ENCODE peak calls at places on chromosomes 2 and 18, in nine cellular contexts. K is endodermal cell, Y is adrenal gland, C is H7, V is SK-N-SH, X is lower lobe of right lung, Q is kidney epithelial cell, U is trophoblast cell, S is neuronal stem cell. B is an unnamed sample.

GRCh38 chr2:171412571-171412970 is 21.2 kb downstream of the METTL8 start:
- DNase-seq in X (no peak), U (no peak), V (no peak), K (no peak), C (no peak), Q (no peak), Y (no peak), S (no peak), B (no peak)

GRCh38 chr2:203565076-203565475 is 30.0 kb upstream of the RAPH1 start:
- DNase-seq in V (peak; percentile 28), Y (no peak), Q (no peak), S (no peak), K (no peak), C (no peak), U (no peak), X (no peak), B (no peak)

GRCh38 chr2:74867841-74868658 is 34.1 kb downstream of the HK2 start:
- DNase-seq in K (no peak), X (no peak), Y (peak; percentile 26), Q (peak; percentile 63), V (no peak), S (no peak), U (no peak), C (no peak), B (no peak)

GRCh38 chr2:47357475-47357874 is 45.5 kb upstream of the MSH2 start:
- DNase-seq in Y (peak; percentile 29), X (no peak), C (no peak), V (no peak), U (no peak), K (peak; percentile 78), S (no peak), Q (no peak), B (peak; percentile 81)

GRCh38 chr18:26206488-26206887 is 19.8 kb upstream of the TAF4B start:
- DNase-seq in C (no peak), U (no peak), Y (no peak), S (no peak), V (no peak), X (no peak), Q (no peak), K (no peak), B (no peak)

GRCh38 chr2:75200140-75200985 is 1.0 kb upstream of the TACR1 start:
- DNase-seq in S (peak; percentile 27), V (peak; percentile 74), U (peak; percentile 56), Y (peak; percentile 67), C (peak; percentile 65), Q (no peak), K (peak; percentile 86), X (peak; percentile 72), B (no peak)

GRCh38 chr2:170714156-170715061 is 728 bp upstream of the SP5 start:
- DNase-seq in U (peak; percentile 57), Y (peak; percentile 71), X (peak; percentile 70), C (peak; percentile 73), S (peak; percentile 31), K (peak; percentile 86), V (peak; percentile 58), Q (no peak), B (peak; percentile 51)

GRCh38 chr2:10043906-10044601 is 704 bp downstream of the KLF11 start:
- DNase-seq in U (peak; percentile 98), C (peak; percentile 97), S (peak; percentile 59), X (peak; percentile 99), V (peak; percentile 98), Q (no peak), K (peak; percentile 97), Y (peak; percentile 98), B (peak; percentile 97)

GRCh38 chr2:128298846-128299507 is 19.7 kb downstream of the HS6ST1 start:
- DNase-seq in V (no peak), Q (no peak), Y (peak; percentile 29), K (no peak), U (no peak), X (no peak), S (no peak), C (no peak), B (no peak)

GRCh38 chr2:199485732-199486335 is 28.1 kb upstream of the SATB2 start:
- DNase-seq in V (no peak), Y (peak; percentile 69), U (peak; percentile 68), S (peak; percentile 47), Q (no peak), K (peak; percentile 92), X (peak; percentile 49), C (peak; percentile 76), B (peak; percentile 88)

GRCh38 chr2:128573531-128573930 is 254.9 kb upstream of the HS6ST1 start:
- DNase-seq in Q (no peak), K (no peak), X (no peak), U (no peak), S (no peak), Y (no peak), V (no peak), C (no peak), B (no peak)

GRCh38 chr2:67626076-67626475 is 228.9 kb downstream of the ETAA1 start:
- DNase-seq in Q (no peak), S (no peak), U (no peak), C (no peak), K (no peak), Y (no peak), X (no peak), V (no peak), B (no peak)

GRCh38 chr2:202442882-202443281 is 66.8 kb downstream of the BMPR2 start:
- DNase-seq in C (no peak), X (no peak), Q (no peak), K (no peak), S (no peak), V (no peak), Y (no peak), U (no peak), B (no peak)
- H3K27me3 ChIP-seq in C (no peaks in the 10 kb centered on the region), X (no peaks in the 10 kb centered on the region), Q (no peaks in the 10 kb centered on the region), K (no peaks in the 10 kb centered on the region), S (no peaks in the 10 kb centered on the region), V (no peaks in the 10 kb centered on the region), Y (no peaks in the 10 kb centered on the region), U (no peaks in the 10 kb centered on the region), B (no peaks in the 10 kb centered on the region)

DNA sequence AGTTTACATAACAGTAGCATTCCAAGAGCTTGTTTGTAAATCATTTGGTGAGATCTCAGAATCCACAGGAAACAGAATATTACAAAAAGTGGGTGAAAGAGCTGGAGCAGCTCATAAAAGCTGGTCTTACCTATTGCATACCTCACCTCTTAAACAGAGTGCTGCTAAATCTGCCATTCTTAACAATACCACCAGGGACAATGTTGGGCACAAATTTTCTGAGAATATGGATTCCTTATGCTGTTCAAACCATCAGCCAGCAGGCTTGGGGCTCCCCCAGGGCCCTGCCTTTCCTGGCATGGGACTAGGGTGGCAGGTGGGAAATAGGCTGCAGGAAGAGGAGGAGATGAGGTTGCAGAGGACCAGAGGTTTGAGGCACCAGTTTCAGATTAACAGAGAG is 55.6 kb downstream of the TGFA start:
- DNase-seq in V (peak; percentile 32), S (no peak), U (no peak), Q (no peak), X (no peak), Y (no peak), C (peak; percentile 40), K (no peak), B (no peak)
- H3K4me3 ChIP-seq in V (no peak overlapping the region), S (no peak overlapping the region), U (no peak overlapping the region), Q (no peak overlapping the region), X (no peak overlapping the region), Y (no peak overlapping the region), C (no peak overlapping the region), K (no peak overlapping the region), B (no peak overlapping the region)

GRCh38 chr2:16293871-16294270 is 353.5 kb downstream of the MYCN start:
- DNase-seq in S (no peak), Y (no peak), C (no peak), U (no peak), K (no peak), X (no peak), Q (no peak), V (no peak), B (no peak)
- H3K27me3 ChIP-seq in S (no peaks in the 10 kb centered on the region), Y (peaks cover 8% of the 10 kb centered on the region), C (no peaks in the 10 kb centered on the region), U (no peaks in the 10 kb centered on the region), K (no peaks in the 10 kb centered on the region), X (no peaks in the 10 kb centered on the region), Q (no peaks in the 10 kb centered on the region), V (no peaks in the 10 kb centered on the region), B (no peaks in the 10 kb centered on the region)

GRCh38 chr2:191974676-191975075 is 127.8 kb upstream of the CAVIN2 start:
- DNase-seq in Y (no peak), U (no peak), S (no peak), V (no peak), Q (no peak), K (no peak), C (no peak), X (no peak), B (no peak)

GRCh38 chr2:191977754-191978153 is 130.9 kb upstream of the CAVIN2 start:
- DNase-seq in K (no peak), C (no peak), Y (no peak), X (no peak), V (no peak), Q (no peak), S (no peak), U (no peak), B (no peak)

GRCh38 chr2:191979221-191979730 is 132.4 kb upstream of the CAVIN2 start:
- DNase-seq in C (no peak), Y (no peak), K (no peak), V (no peak), X (no peak), Q (no peak), S (no peak), U (no peak), B (no peak)

GRCh38 chr2:191970867-191971266 is 124.0 kb upstream of the CAVIN2 start:
- DNase-seq in U (no peak), K (no peak), X (no peak), S (no peak), Q (no peak), C (no peak), Y (no peak), V (no peak), B (no peak)

DNA sequence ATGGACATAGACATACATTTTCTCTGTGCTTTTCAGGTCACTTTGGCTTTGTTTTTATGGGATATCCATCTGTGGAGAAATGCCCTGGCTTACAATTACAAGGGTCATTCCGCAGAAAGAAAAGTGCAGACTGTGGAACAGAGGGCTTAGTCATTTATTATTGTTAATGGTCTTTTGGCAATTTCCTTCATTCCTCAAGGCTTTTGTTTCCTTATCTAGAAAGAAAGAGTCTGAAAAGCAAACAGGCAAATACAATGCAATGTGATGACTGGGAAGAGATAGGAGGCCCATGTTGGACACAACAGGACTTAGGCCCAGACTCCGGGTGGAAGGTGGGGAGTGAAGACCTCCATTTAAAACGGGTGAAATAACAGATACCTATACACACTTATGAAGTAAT is 129.5 kb upstream of the CAVIN2 start:
- DNase-seq in Q (peak; percentile 57), U (peak; percentile 25), S (peak; percentile 3), V (no peak), K (no peak), X (no peak), C (no peak), Y (no peak), B (no peak)
- H3K4me3 ChIP-seq in Q (no peak overlapping the region), U (no peak overlapping the region), S (no peak overlapping the region), V (no peak overlapping the region), K (peak overlapping the region; percentile 13), X (no peak overlapping the region), C (no peak overlapping the region), Y (no peak overlapping the region), B (no peak overlapping the region)

B was measured in colonic mucosa.